ENCODE peak calls at places on chromosomes 5 and 9, in seven cellular contexts. One of them, this sample, is unnamed.

GRCh38 chr9:110123364-110124095 is 84.4 kb downstream of the C9orf152 start:
- DNase-seq in pancreas: no peak
- DNase-seq in neuronal stem cell: no peak
- DNase-seq in uterus: no peak
- DNase-seq in stomach: no peak
- DNase-seq in PC-9: no peak
- DNase-seq in CD4-positive, alpha-beta memory T cell: no peak
- DNase-seq in this sample: no peak

GRCh38 chr9:11149065-11149464 is 536.3 kb upstream of the PTPRD start:
- DNase-seq in CD4-positive, alpha-beta memory T cell: no peak
- DNase-seq in stomach: no peak
- DNase-seq in neuronal stem cell: no peak
- DNase-seq in PC-9: no peak
- DNase-seq in uterus: no peak
- DNase-seq in pancreas: no peak
- DNase-seq in this sample: no peak

GRCh38 chr5:11143456-11144267 is 382.6 kb upstream of the DAP start:
- DNase-seq in uterus: no peak
- DNase-seq in pancreas: no peak
- DNase-seq in neuronal stem cell: no peak
- DNase-seq in PC-9: no peak
- DNase-seq in CD4-positive, alpha-beta memory T cell: no peak
- DNase-seq in stomach: no peak
- DNase-seq in this sample: no peak

GRCh38 chr5:81401266-81401665 is 7.3 kb upstream of the ACOT12 start:
- DNase-seq in neuronal stem cell: no peak
- DNase-seq in uterus: no peak
- DNase-seq in pancreas: no peak
- DNase-seq in CD4-positive, alpha-beta memory T cell: no peak
- DNase-seq in PC-9: no peak
- DNase-seq in stomach: no peak
- DNase-seq in this sample: no peak

GRCh38 chr5:151581841-151582583 is 9.1 kb downstream of the FAT2 start:
- DNase-seq in PC-9: no peak
- DNase-seq in neuronal stem cell: no peak
- DNase-seq in stomach: no peak
- DNase-seq in uterus: no peak
- DNase-seq in CD4-positive, alpha-beta memory T cell: no peak
- DNase-seq in pancreas: no peak
- DNase-seq in this sample: no peak

GRCh38 chr5:33287242-33287641 is 153.5 kb upstream of the TARS1 start:
- DNase-seq in stomach: no peak
- DNase-seq in CD4-positive, alpha-beta memory T cell: no peak
- DNase-seq in PC-9: no peak
- DNase-seq in neuronal stem cell: no peak
- DNase-seq in pancreas: no peak
- DNase-seq in uterus: no peak
- DNase-seq in this sample: no peak

GRCh38 chr5:74864823-74865222 is 1.4 kb downstream of the FAM169A start:
- DNase-seq in uterus: no peak
- DNase-seq in neuronal stem cell: no peak
- DNase-seq in CD4-positive, alpha-beta memory T cell: no peak
- DNase-seq in pancreas: no peak
- DNase-seq in stomach: no peak
- DNase-seq in PC-9: no peak
- DNase-seq in this sample: no peak

GRCh38 chr9:109101810-109102209 is 17.9 kb downstream of the TMEM245 start:
- DNase-seq in pancreas: no peak
- DNase-seq in neuronal stem cell: no peak
- DNase-seq in CD4-positive, alpha-beta memory T cell: peak; percentile 35
- DNase-seq in uterus: no peak
- DNase-seq in PC-9: peak; percentile 95
- DNase-seq in stomach: no peak
- DNase-seq in this sample: no peak

GRCh38 chr5:173612948-173613347 is 3.5 kb downstream of the BOD1 start:
- DNase-seq in stomach: no peak
- DNase-seq in uterus: no peak
- DNase-seq in PC-9: no peak
- DNase-seq in pancreas: no peak
- DNase-seq in neuronal stem cell: no peak
- DNase-seq in CD4-positive, alpha-beta memory T cell: no peak
- DNase-seq in this sample: no peak

GRCh38 chr9:137465000-137465769 is 6.1 kb upstream of the NSMF start:
- DNase-seq in pancreas: peak; percentile 20
- DNase-seq in neuronal stem cell: no peak
- DNase-seq in CD4-positive, alpha-beta memory T cell: no peak
- DNase-seq in PC-9: no peak
- DNase-seq in uterus: no peak
- DNase-seq in stomach: no peak
- DNase-seq in this sample: no peak

GRCh38 chr5:1341863-1342262 is 3.0 kb downstream of the CLPTM1L start:
- DNase-seq in uterus: no peak
- DNase-seq in neuronal stem cell: no peak
- DNase-seq in PC-9: no peak
- DNase-seq in pancreas: no peak
- DNase-seq in CD4-positive, alpha-beta memory T cell: no peak
- DNase-seq in stomach: no peak
- DNase-seq in this sample: no peak

GRCh38 chr9:35797311-35798109 is 6.1 kb downstream of the NPR2 start:
- DNase-seq in uterus: no peak
- DNase-seq in stomach: no peak
- DNase-seq in PC-9: no peak
- DNase-seq in pancreas: no peak
- DNase-seq in CD4-positive, alpha-beta memory T cell: no peak
- DNase-seq in neuronal stem cell: no peak
- DNase-seq in this sample: no peak

GRCh38 chr9:98220911-98221310 is 28.5 kb upstream of the CORO2A start:
- DNase-seq in uterus: no peak
- DNase-seq in stomach: peak; percentile 51
- DNase-seq in CD4-positive, alpha-beta memory T cell: no peak
- DNase-seq in neuronal stem cell: no peak
- DNase-seq in pancreas: no peak
- DNase-seq in PC-9: no peak
- DNase-seq in this sample: no peak

GRCh38 chr9:8750639-8751041 is 951.1 kb upstream of the DMAC1 start:
- DNase-seq in PC-9: no peak
- DNase-seq in pancreas: no peak
- DNase-seq in uterus: no peak
- DNase-seq in stomach: no peak
- DNase-seq in neuronal stem cell: no peak
- DNase-seq in CD4-positive, alpha-beta memory T cell: no peak
- DNase-seq in this sample: no peak

GRCh38 chr9:36163840-36164175 is 5.4 kb upstream of the CCIN start:
- DNase-seq in pancreas: no peak
- DNase-seq in stomach: no peak
- DNase-seq in neuronal stem cell: no peak
- DNase-seq in PC-9: no peak
- DNase-seq in CD4-positive, alpha-beta memory T cell: no peak
- DNase-seq in uterus: peak; percentile 51
- DNase-seq in this sample: no peak

GRCh38 chr5:172110260-172110815 is 77.7 kb downstream of the STK10 start:
- DNase-seq in pancreas: no peak
- DNase-seq in CD4-positive, alpha-beta memory T cell: no peak
- DNase-seq in PC-9: no peak
- DNase-seq in neuronal stem cell: no peak
- DNase-seq in uterus: no peak
- DNase-seq in stomach: no peak
- DNase-seq in this sample: no peak

GRCh38 chr9:121692606-121693505 is 41.4 kb downstream of the DAB2IP start:
- DNase-seq in uterus: no peak
- DNase-seq in stomach: no peak
- DNase-seq in CD4-positive, alpha-beta memory T cell: no peak
- DNase-seq in neuronal stem cell: peak; percentile 54
- DNase-seq in pancreas: no peak
- DNase-seq in PC-9: peak; percentile 91
- DNase-seq in this sample: peak; percentile 72

GRCh38 chr5:146069780-146070099 is 35.6 kb downstream of the PLAC8L1 start:
- DNase-seq in uterus: no peak
- DNase-seq in PC-9: no peak
- DNase-seq in CD4-positive, alpha-beta memory T cell: no peak
- DNase-seq in pancreas: no peak
- DNase-seq in stomach: no peak
- DNase-seq in neuronal stem cell: no peak
- DNase-seq in this sample: no peak

GRCh38 chr5:91266184-91266705 is 116.9 kb downstream of the ARRDC3 start:
- DNase-seq in uterus: no peak
- DNase-seq in neuronal stem cell: no peak
- DNase-seq in CD4-positive, alpha-beta memory T cell: no peak
- DNase-seq in pancreas: no peak
- DNase-seq in stomach: no peak
- DNase-seq in PC-9: peak; percentile 76
- DNase-seq in this sample: no peak

GRCh38 chr9:137295313-137296213 is 6.5 kb downstream of the NRARP start:
- DNase-seq in stomach: peak; percentile 57
- DNase-seq in pancreas: peak; percentile 73
- DNase-seq in PC-9: no peak
- DNase-seq in CD4-positive, alpha-beta memory T cell: peak; percentile 49
- DNase-seq in neuronal stem cell: peak; percentile 62
- DNase-seq in uterus: no peak
- DNase-seq in this sample: no peak

GRCh38 chr5:106862450-106863193 is 808.1 kb downstream of the EFNA5 start:
- DNase-seq in CD4-positive, alpha-beta memory T cell: no peak
- DNase-seq in PC-9: no peak
- DNase-seq in neuronal stem cell: no peak
- DNase-seq in pancreas: no peak
- DNase-seq in uterus: no peak
- DNase-seq in stomach: no peak
- DNase-seq in this sample: no peak

GRCh38 chr5:38023353-38023752 is 183.5 kb upstream of the GDNF start:
- DNase-seq in neuronal stem cell: no peak
- DNase-seq in CD4-positive, alpha-beta memory T cell: no peak
- DNase-seq in PC-9: no peak
- DNase-seq in stomach: no peak
- DNase-seq in uterus: no peak
- DNase-seq in pancreas: no peak
- DNase-seq in this sample: no peak

GRCh38 chr9:92520837-92521236 is 15.0 kb downstream of the ECM2 start:
- DNase-seq in stomach: no peak
- DNase-seq in CD4-positive, alpha-beta memory T cell: no peak
- DNase-seq in PC-9: no peak
- DNase-seq in pancreas: no peak
- DNase-seq in uterus: no peak
- DNase-seq in neuronal stem cell: no peak
- DNase-seq in this sample: no peak
- H3K4me1 ChIP-seq in stomach: no peaks in the 10 kb centered on the region
- H3K4me1 ChIP-seq in CD4-positive, alpha-beta memory T cell: no peaks in the 10 kb centered on the region
- H3K4me1 ChIP-seq in PC-9: no peaks in the 10 kb centered on the region
- H3K4me1 ChIP-seq in pancreas: no peaks in the 10 kb centered on the region
- H3K4me1 ChIP-seq in uterus: no peaks in the 10 kb centered on the region
- H3K4me1 ChIP-seq in neuronal stem cell: no peaks in the 10 kb centered on the region
- H3K4me1 ChIP-seq in this sample: no peaks in the 10 kb centered on the region

GRCh38 chr9:125843646-125844045 is 96.5 kb downstream of the PBX3 start:
- DNase-seq in stomach: no peak
- DNase-seq in pancreas: no peak
- DNase-seq in PC-9: no peak
- DNase-seq in neuronal stem cell: no peak
- DNase-seq in uterus: no peak
- DNase-seq in CD4-positive, alpha-beta memory T cell: no peak
- DNase-seq in this sample: no peak
- H3K4me1 ChIP-seq in stomach: peaks cover 39% of the 10 kb centered on the region
- H3K4me1 ChIP-seq in pancreas: no peaks in the 10 kb centered on the region
- H3K4me1 ChIP-seq in PC-9: no peaks in the 10 kb centered on the region
- H3K4me1 ChIP-seq in neuronal stem cell: peaks cover 4% of the 10 kb centered on the region
- H3K4me1 ChIP-seq in uterus: no peaks in the 10 kb centered on the region
- H3K4me1 ChIP-seq in CD4-positive, alpha-beta memory T cell: peaks cover 3% of the 10 kb centered on the region
- H3K4me1 ChIP-seq in this sample: no peaks in the 10 kb centered on the region

GRCh38 chr9:113503613-113504230 is 40.2 kb downstream of the RGS3 start:
- DNase-seq in CD4-positive, alpha-beta memory T cell: no peak
- DNase-seq in uterus: no peak
- DNase-seq in stomach: no peak
- DNase-seq in neuronal stem cell: no peak
- DNase-seq in PC-9: no peak
- DNase-seq in pancreas: no peak
- DNase-seq in this sample: no peak

GRCh38 chr9:113507256-113507655 is 43.7 kb downstream of the RGS3 start:
- DNase-seq in pancreas: no peak
- DNase-seq in CD4-positive, alpha-beta memory T cell: no peak
- DNase-seq in stomach: no peak
- DNase-seq in uterus: no peak
- DNase-seq in PC-9: no peak
- DNase-seq in neuronal stem cell: no peak
- DNase-seq in this sample: no peak

GRCh38 chr9:113504725-113505590 is 41.4 kb downstream of the RGS3 start:
- DNase-seq in neuronal stem cell: no peak
- DNase-seq in pancreas: no peak
- DNase-seq in stomach: no peak
- DNase-seq in CD4-positive, alpha-beta memory T cell: no peak
- DNase-seq in uterus: no peak
- DNase-seq in PC-9: no peak
- DNase-seq in this sample: no peak

GRCh38 chr9:113508111-113508749 is 44.7 kb downstream of the RGS3 start:
- DNase-seq in pancreas: no peak
- DNase-seq in CD4-positive, alpha-beta memory T cell: no peak
- DNase-seq in stomach: peak; percentile 51
- DNase-seq in uterus: no peak
- DNase-seq in neuronal stem cell: no peak
- DNase-seq in PC-9: no peak
- DNase-seq in this sample: peak; percentile 36

DNA sequence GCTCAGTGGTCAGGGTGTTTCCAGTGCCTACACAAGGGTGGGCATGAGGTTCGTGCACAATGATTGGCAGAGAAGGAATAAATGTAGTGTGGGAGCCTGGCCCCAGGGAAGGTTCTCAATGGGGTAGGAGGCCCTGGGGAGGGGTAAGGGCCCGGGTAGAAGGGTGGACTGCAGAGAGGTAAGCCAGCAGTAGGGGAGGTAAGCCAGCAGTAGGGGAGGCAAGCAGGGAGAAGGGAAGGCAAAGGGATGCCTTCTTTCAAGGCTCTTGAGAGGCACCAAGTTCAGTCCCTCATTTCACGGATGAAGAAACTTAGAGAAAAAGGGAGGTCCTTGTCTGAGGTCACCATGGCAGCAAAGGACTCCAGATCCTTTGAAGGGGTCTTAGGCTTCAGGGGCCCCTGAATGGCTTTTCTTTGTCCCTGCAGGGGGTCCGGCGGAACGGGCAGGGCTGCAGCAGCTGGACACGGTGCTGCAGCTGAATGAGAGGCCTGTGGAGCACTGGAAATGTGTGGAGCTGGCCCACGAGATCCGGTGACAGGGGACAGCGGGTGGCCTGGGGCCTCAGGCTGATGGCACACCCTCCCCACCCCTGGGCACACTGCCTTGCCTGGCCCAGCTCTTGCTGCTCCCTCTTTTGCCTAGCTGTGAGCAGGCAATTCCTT is 42.6 kb downstream of the RGS3 start:
- DNase-seq in PC-9: no peak
- DNase-seq in uterus: no peak
- DNase-seq in stomach: no peak
- DNase-seq in CD4-positive, alpha-beta memory T cell: no peak
- DNase-seq in pancreas: no peak
- DNase-seq in neuronal stem cell: peak; percentile 94
- DNase-seq in this sample: no peak
- H3K4me1 ChIP-seq in PC-9: peaks cover 8% of the 10 kb centered on the region
- H3K4me1 ChIP-seq in uterus: no peaks in the 10 kb centered on the region
- H3K4me1 ChIP-seq in stomach: peaks cover 52% of the 10 kb centered on the region
- H3K4me1 ChIP-seq in CD4-positive, alpha-beta memory T cell: peaks cover 4% of the 10 kb centered on the region
- H3K4me1 ChIP-seq in pancreas: peaks cover 5% of the 10 kb centered on the region
- H3K4me1 ChIP-seq in neuronal stem cell: peaks cover 25% of the 10 kb centered on the region
- H3K4me1 ChIP-seq in this sample: no peaks in the 10 kb centered on the region

DNA sequence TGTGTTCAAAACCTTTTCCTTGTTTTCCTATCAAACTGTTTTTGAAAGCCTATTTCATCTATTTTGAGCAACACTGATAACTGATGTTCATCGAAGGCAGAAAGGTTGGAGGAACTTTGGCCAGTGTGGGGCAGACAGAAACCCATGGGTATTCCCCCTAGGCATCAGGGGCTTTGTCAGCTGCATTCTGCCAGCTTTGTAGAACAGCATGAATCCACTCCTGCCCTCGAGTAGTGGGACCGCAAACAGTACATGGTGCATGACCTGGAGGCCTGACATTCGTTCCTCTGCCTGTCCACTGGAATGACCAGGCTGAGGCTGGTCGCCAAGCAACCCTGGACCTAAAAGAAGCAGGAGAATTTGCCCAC is 22.7 kb downstream of the ARHGAP26 start:
- DNase-seq in PC-9: no peak
- DNase-seq in uterus: no peak
- DNase-seq in pancreas: no peak
- DNase-seq in neuronal stem cell: no peak
- DNase-seq in CD4-positive, alpha-beta memory T cell: no peak
- DNase-seq in stomach: no peak
- DNase-seq in this sample: no peak
- H3K4me1 ChIP-seq in PC-9: peaks cover 4% of the 10 kb centered on the region
- H3K4me1 ChIP-seq in uterus: no peaks in the 10 kb centered on the region
- H3K4me1 ChIP-seq in pancreas: peaks cover 20% of the 10 kb centered on the region
- H3K4me1 ChIP-seq in neuronal stem cell: peaks cover 2% of the 10 kb centered on the region
- H3K4me1 ChIP-seq in CD4-positive, alpha-beta memory T cell: peaks cover 13% of the 10 kb centered on the region
- H3K4me1 ChIP-seq in stomach: peaks cover 48% of the 10 kb centered on the region
- H3K4me1 ChIP-seq in this sample: peaks cover 49% of the 10 kb centered on the region

This sample was measured in Caco-2.